ENCODE peak calls at places on chromosomes 12 and 14, in six cellular contexts. E, M, O, P, U and C are unnamed samples.
A peak's percentile ranks its signal among the peaks of the same experiment; 100 is the strongest.

GRCh38 chr14:79758985-79759384 is 452.3 kb downstream of the DIO2 start:
- DNase-seq in E (no peak), M (no peak), O (no peak), P (no peak), U (no peak), C (no peak)

GRCh38 chr14:54106802-54107377 is 150.3 kb upstream of the BMP4 start:
- DNase-seq in E (no peak), M (no peak), O (no peak), P (no peak), U (peak; percentile 21), C (no peak)

GRCh38 chr12:77496714-77497113 is 334.0 kb upstream of the NAV3 start:
- DNase-seq in E (no peak), M (no peak), O (no peak), P (no peak), U (no peak), C (no peak)

GRCh38 chr12:25792031-25792430 is 166.5 kb upstream of the RASSF8 start:
- DNase-seq in E (no peak), M (no peak), O (no peak), P (no peak), U (no peak), C (no peak)

GRCh38 chr14:102824832-102825231 is 47.6 kb downstream of the TRAF3 start:
- DNase-seq in E (peak; percentile 56), M (no peak), O (no peak), P (no peak), U (no peak), C (peak; percentile 86)

GRCh38 chr12:107634530-107634929 is 51.1 kb upstream of the PWP1 start:
- DNase-seq in E (no peak), M (no peak), O (peak; percentile 79), P (peak; percentile 38), U (no peak), C (no peak)

GRCh38 chr14:68141531-68142088 is 322.0 kb downstream of the RAD51B start:
- DNase-seq in E (peak; percentile 46), M (no peak), O (no peak), P (no peak), U (no peak), C (peak; percentile 68)

GRCh38 chr12:18250313-18250916 is 10.9 kb upstream of the PIK3C2G start:
- DNase-seq in E (peak; percentile 71), M (peak; percentile 14), O (no peak), P (peak; percentile 2), U (peak; percentile 59), C (peak; percentile 76)

GRCh38 chr12:8038659-8039114 is 6.2 kb downstream of the FOXJ2 start:
- DNase-seq in E (peak; percentile 85), M (no peak), O (peak; percentile 89), P (no peak), U (peak; percentile 27), C (peak; percentile 72)

GRCh38 chr14:41607119-41607785 is 576 bp downstream of the LRFN5 start:
- DNase-seq in E (peak; percentile 68), M (no peak), O (no peak), P (no peak), U (no peak), C (no peak)

GRCh38 chr12:108806350-108806749 is 51.0 kb downstream of the SSH1 start:
- DNase-seq in E (peak; percentile 75), M (no peak), O (no peak), P (no peak), U (no peak), C (peak; percentile 40)

GRCh38 chr12:3123729-3124128 is 46.5 kb downstream of the TSPAN9 start:
- DNase-seq in E (no peak), M (no peak), O (no peak), P (no peak), U (no peak), C (no peak)

GRCh38 chr14:21106191-21106505 is 5.3 kb downstream of the TMEM253 start:
- DNase-seq in E (no peak), M (no peak), O (no peak), P (no peak), U (no peak), C (no peak)

GRCh38 chr14:20516921-20517320 is 11.6 kb downstream of the RNASE10 start:
- DNase-seq in E (no peak), M (no peak), O (no peak), P (no peak), U (no peak), C (peak; percentile 89)

GRCh38 chr14:73662439-73663056 is 17.8 kb downstream of the DNAL1 start:
- DNase-seq in E (peak; percentile 93), M (peak; percentile 78), O (peak; percentile 76), P (peak; percentile 39), U (no peak), C (peak; percentile 94)

GRCh38 chr12:40988831-40989230 is 199.3 kb upstream of the PDZRN4 start:
- DNase-seq in E (no peak), M (no peak), O (no peak), P (no peak), U (no peak), C (no peak)

GRCh38 chr12:123058471-123058870 is 78.0 kb downstream of the ARL6IP4 start:
- DNase-seq in E (no peak), M (peak; percentile 87), O (no peak), P (no peak), U (no peak), C (no peak)

GRCh38 chr14:52253503-52253902 is 14.0 kb upstream of the PTGDR start:
- DNase-seq in E (no peak), M (no peak), O (no peak), P (no peak), U (peak; percentile 64), C (peak; percentile 5)

DNA sequence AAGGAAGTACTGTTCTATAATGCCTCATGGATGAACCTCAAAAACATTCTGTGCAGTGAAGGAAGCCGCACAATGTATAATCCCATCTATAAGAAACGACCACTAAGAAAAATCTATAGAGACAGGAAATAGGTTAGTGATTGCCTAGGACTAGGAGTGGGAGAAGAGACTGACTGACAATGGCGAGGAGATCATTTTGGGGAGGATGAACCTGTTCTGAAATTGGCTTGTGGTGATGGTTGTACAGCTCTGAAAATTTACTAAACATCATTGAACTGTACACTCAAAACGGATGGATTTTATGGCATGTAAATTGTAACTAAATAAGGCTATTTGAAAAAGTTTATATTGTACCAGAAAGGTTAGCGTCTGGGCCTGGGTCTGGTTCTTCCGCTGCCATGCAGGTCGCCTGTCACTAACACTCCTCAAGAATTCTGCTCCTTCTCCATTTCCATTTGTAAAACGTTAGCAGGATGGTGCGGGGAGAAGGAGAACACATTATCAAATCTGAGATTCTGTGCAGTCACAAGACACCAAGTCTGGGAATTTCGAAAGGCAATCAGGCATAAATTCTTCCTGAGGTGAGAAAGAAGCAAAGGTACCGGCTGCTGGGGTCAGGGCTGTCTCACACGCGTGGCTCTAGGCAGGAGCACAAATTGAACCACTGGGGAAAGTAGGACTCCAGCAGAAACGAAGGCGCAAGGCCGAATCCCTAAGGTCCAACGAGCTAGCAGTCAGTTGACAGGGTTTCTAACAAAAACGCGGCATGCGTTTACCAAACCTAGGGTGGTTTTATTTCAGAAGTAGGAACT is 845 bp upstream of the COCH start:
- DNase-seq in E (no peak), M (no peak), O (no peak), P (no peak), U (no peak), C (no peak)
- H3K23ac ChIP-seq in E (no peak overlapping the region), M (no peak overlapping the region), O (no peak overlapping the region), P (no peak overlapping the region), U (peak overlapping the region; percentile 44), C (no peak overlapping the region)

GRCh38 chr12:89783321-89784060 is 74.9 kb upstream of the ATP2B1 start:
- DNase-seq in E (peak; percentile 75), M (no peak), O (no peak), P (no peak), U (no peak), C (peak; percentile 67)
- H2AFZ ChIP-seq in E (no peak overlapping the region), M (no peak overlapping the region), O (no peak overlapping the region), P (no peak overlapping the region), U (no peak overlapping the region), C (peak overlapping the region; percentile 80)

GRCh38 chr12:71663561-71664410 is at the start of the genes THAP2 and ZFC3H1:
- DNase-seq in E (peak; percentile 100), M (peak; percentile 96), O (peak; percentile 98), P (peak; percentile 79), U (peak; percentile 97), C (peak; percentile 100)
- H3K23ac ChIP-seq in E (peak within 1 kb of the TSS; percentile 66), M (no peak within 1 kb of the TSS), O (peak within 1 kb of the TSS; percentile 45), P (no peak within 1 kb of the TSS), U (peak within 1 kb of the TSS; percentile 80), C (peak within 1 kb of the TSS; percentile 99)

DNA sequence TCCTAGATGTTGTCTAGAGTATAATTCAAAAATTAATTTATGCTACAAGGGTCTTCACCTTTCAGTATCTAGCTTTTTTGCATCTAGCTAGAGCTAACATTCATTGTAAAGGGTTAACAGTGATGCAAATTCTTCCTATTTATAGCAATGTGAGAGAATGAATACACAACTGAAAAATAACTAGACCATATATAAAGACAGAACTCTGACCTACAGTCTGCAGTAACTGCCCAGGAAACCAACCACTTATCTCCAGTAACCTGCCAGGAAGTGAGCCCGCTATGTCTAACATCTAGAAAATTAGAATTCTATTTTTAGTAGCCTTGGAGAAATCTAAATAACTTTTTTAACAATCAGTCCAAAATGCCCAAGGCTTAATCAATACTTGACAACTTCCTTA is 1021.9 kb downstream of the LRFN5 start:
- DNase-seq in E (no peak), M (no peak), O (no peak), P (no peak), U (no peak), C (no peak)
- H2AFZ ChIP-seq in E (no peak overlapping the region), M (no peak overlapping the region), O (no peak overlapping the region), P (no peak overlapping the region), U (no peak overlapping the region), C (no peak overlapping the region)

GRCh38 chr14:97025722-97026121 is 228.5 kb downstream of the VRK1 start:
- DNase-seq in E (no peak), M (no peak), O (peak; percentile 87), P (peak; percentile 27), U (no peak), C (no peak)

GRCh38 chr14:97028382-97028781 is 231.2 kb downstream of the VRK1 start:
- DNase-seq in E (no peak), M (no peak), O (no peak), P (no peak), U (no peak), C (no peak)

GRCh38 chr14:97024300-97024699 is 227.1 kb downstream of the VRK1 start:
- DNase-seq in E (no peak), M (no peak), O (no peak), P (no peak), U (no peak), C (no peak)

GRCh38 chr14:97029800-97030199 is 232.6 kb downstream of the VRK1 start:
- DNase-seq in E (no peak), M (no peak), O (no peak), P (no peak), U (no peak), C (no peak)

DNA sequence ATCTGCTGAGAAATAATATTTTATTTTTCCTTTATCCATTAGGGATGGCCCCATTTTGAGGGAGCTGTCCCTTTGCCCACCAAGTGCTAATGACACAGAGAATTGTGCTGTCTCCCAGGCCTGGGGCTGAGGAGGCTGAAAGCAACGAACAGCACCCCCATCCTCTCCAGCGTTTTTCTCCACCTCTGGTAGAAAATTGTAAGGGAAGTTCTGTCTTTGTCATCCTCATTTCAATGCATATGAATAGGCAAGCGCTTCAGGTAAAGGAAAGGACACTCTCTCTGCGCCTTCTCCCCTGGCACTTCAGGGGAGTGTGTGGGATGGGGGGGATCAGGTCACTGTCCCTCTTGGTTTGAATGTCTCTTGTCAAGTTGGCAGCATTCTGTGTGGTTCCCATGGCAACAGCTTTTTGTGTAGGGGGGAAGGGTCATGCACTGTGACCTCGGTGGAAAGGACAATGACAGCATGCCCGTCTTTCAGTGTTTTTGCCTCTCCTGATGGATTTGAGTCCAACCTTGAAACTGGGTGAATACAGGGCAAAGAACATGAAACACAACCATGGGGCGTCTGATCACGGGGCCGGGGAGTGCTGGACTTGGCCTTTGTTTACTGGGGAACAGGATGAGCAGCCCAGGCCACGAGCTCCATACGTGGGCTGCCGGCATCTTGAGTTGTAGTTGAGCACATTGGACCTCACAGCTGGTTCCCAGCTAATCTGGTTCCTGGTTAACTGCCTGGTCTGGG is 230.2 kb downstream of the VRK1 start:
- DNase-seq in E (no peak), M (no peak), O (peak; percentile 31), P (no peak), U (peak; percentile 87), C (no peak)
- H3K23ac ChIP-seq in E (no peak overlapping the region), M (no peak overlapping the region), O (no peak overlapping the region), P (no peak overlapping the region), U (no peak overlapping the region), C (no peak overlapping the region)